ENCODE peak calls at places on chromosomes 1 and 21, in four cellular contexts. G, V, S and Y are unnamed samples.

GRCh38 chr1:186079084-186079684 is 295.9 kb downstream of the TPR start:
- DNase-seq in G (no peak), S (no peak), V (no peak), Y (no peak)

GRCh38 chr1:7587108-7587507 is 184.0 kb upstream of the VAMP3 start:
- DNase-seq in V (peak; percentile 0), G (no peak), S (no peak), Y (no peak)

GRCh38 chr1:20069932-20070331 is at the start of gene PLA2G5:
- DNase-seq in G (peak; percentile 92), V (no peak), S (no peak), Y (peak; percentile 75)

GRCh38 chr1:207017615-207018559 is 14.7 kb downstream of the C1orf116 start:
- DNase-seq in S (no peak), G (peak; percentile 91), V (no peak), Y (no peak)

GRCh38 chr1:96962807-96963206 is 241.2 kb downstream of the PTBP2 start:
- DNase-seq in V (no peak), S (peak; percentile 64), G (no peak), Y (no peak)

GRCh38 chr1:17895401-17895800 is 140.3 kb downstream of the ACTL8 start:
- DNase-seq in S (no peak), G (no peak), V (no peak), Y (no peak)

GRCh38 chr1:26993237-26994019 is at the start of gene TRNP1:
- DNase-seq in V (peak; percentile 84), G (peak; percentile 95), S (peak; percentile 45), Y (peak; percentile 91)

GRCh38 chr21:26490771-26491170 is 82.3 kb downstream of the CYYR1 start:
- DNase-seq in G (no peak), V (no peak), S (no peak), Y (no peak)

GRCh38 chr21:44539991-44540666 is at the start of gene KRTAP10-1:
- DNase-seq in V (no peak), G (peak; percentile 31), S (no peak), Y (peak; percentile 83)

GRCh38 chr1:9689971-9690381 is 38.4 kb downstream of the PIK3CD start:
- DNase-seq in S (no peak), V (peak; percentile 51), G (no peak), Y (no peak)

GRCh38 chr1:22132517-22133235 is 10.2 kb downstream of the WNT4 start:
- DNase-seq in S (no peak), G (no peak), V (no peak), Y (no peak)

GRCh38 chr1:242425232-242425631 is 99.3 kb downstream of the PLD5 start:
- DNase-seq in S (no peak), V (no peak), G (peak; percentile 34), Y (no peak)

GRCh38 chr1:194209920-194210319 is 1023.5 kb upstream of the B3GALT2 start:
- DNase-seq in V (no peak), S (no peak), G (no peak), Y (no peak)

GRCh38 chr1:200226268-200226968 is 183.4 kb downstream of the ZNF281 start:
- DNase-seq in S (no peak), G (no peak), V (no peak), Y (no peak)

GRCh38 chr1:70426154-70427131 is 15.4 kb downstream of the CTH start:
- DNase-seq in G (no peak), V (no peak), S (peak; percentile 31), Y (no peak)

GRCh38 chr1:203769505-203770343 is 4.7 kb downstream of the LAX1 start:
- DNase-seq in S (no peak), G (peak; percentile 95), V (peak; percentile 7), Y (no peak)

GRCh38 chr1:2987773-2988172 is 33.5 kb upstream of the ACTRT2 start:
- DNase-seq in S (no peak), G (no peak), V (no peak), Y (no peak)

GRCh38 chr1:175192111-175192629 is 406 bp downstream of the KIAA0040 start:
- DNase-seq in V (peak; percentile 11), G (peak; percentile 92), S (peak; percentile 55), Y (no peak)

GRCh38 chr1:37728416-37728815 is 36.1 kb downstream of the CDCA8 start:
- DNase-seq in G (no peak), V (no peak), S (no peak), Y (no peak)

GRCh38 chr1:97084566-97084965 is 363.0 kb downstream of the PTBP2 start:
- DNase-seq in G (no peak), V (no peak), S (no peak), Y (no peak)

GRCh38 chr1:204883405-204883804 is 12.7 kb downstream of the NFASC start:
- DNase-seq in V (peak; percentile 16), G (no peak), S (no peak), Y (no peak)

GRCh38 chr1:38589036-38589435 is 270.5 kb downstream of the RRAGC start:
- DNase-seq in G (no peak), V (no peak), S (no peak), Y (no peak)

GRCh38 chr1:111754964-111755320 is 759 bp upstream of the DDX20 start:
- DNase-seq in S (no peak), V (peak; percentile 61), G (no peak), Y (peak; percentile 81)

GRCh38 chr1:228515200-228515834 is 28.1 kb downstream of the RNF187 start:
- DNase-seq in S (no peak), V (peak; percentile 42), G (no peak), Y (no peak)

GRCh38 chr1:165560834-165561233 is 17.0 kb downstream of the LRRC52 start:
- DNase-seq in V (no peak), G (no peak), S (no peak), Y (no peak)

GRCh38 chr1:8851060-8851459 is 27.4 kb downstream of the ENO1 start:
- DNase-seq in G (no peak), V (no peak), S (no peak), Y (no peak)

GRCh38 chr1:53896673-53897229 is 2.8 kb downstream of the DIO1 start:
- DNase-seq in G (no peak), V (no peak), S (peak; percentile 51), Y (no peak)

GRCh38 chr1:153539395-153540093 is 1.2 kb downstream of the S100A5 start:
- DNase-seq in G (no peak), V (no peak), S (no peak), Y (no peak)

GRCh38 chr1:207981976-207982375 is 71.1 kb upstream of the CD34 start:
- DNase-seq in V (peak; percentile 41), S (no peak), G (no peak), Y (peak; percentile 44)

GRCh38 chr1:204659061-204659460 is 26.5 kb downstream of the LRRN2 start:
- DNase-seq in S (no peak), G (no peak), V (no peak), Y (no peak)

GRCh38 chr1:59596432-59596831 is 218.3 kb upstream of the HOOK1 start:
- DNase-seq in V (no peak), G (no peak), S (peak; percentile 67), Y (no peak)

GRCh38 chr1:54391450-54392071 is 14.6 kb downstream of the SSBP3 start:
- DNase-seq in V (no peak), S (no peak), G (no peak), Y (no peak)

GRCh38 chr1:178536844-178537371 is 24.0 kb downstream of the TEX35 start:
- DNase-seq in S (peak; percentile 98), G (no peak), V (no peak), Y (no peak)

GRCh38 chr1:28885472-28885877 is 28.9 kb upstream of the EPB41 start:
- DNase-seq in S (no peak), V (no peak), G (no peak), Y (no peak)

GRCh38 chr1:28883242-28883616 is 31.1 kb upstream of the EPB41 start:
- DNase-seq in G (no peak), S (no peak), V (no peak), Y (no peak)

GRCh38 chr1:28878796-28879195 is 35.6 kb upstream of the EPB41 start:
- DNase-seq in V (no peak), G (no peak), S (no peak), Y (no peak)

GRCh38 chr1:28885982-28886730 is 28.2 kb upstream of the EPB41 start:
- DNase-seq in S (no peak), G (no peak), V (no peak), Y (no peak)

DNA sequence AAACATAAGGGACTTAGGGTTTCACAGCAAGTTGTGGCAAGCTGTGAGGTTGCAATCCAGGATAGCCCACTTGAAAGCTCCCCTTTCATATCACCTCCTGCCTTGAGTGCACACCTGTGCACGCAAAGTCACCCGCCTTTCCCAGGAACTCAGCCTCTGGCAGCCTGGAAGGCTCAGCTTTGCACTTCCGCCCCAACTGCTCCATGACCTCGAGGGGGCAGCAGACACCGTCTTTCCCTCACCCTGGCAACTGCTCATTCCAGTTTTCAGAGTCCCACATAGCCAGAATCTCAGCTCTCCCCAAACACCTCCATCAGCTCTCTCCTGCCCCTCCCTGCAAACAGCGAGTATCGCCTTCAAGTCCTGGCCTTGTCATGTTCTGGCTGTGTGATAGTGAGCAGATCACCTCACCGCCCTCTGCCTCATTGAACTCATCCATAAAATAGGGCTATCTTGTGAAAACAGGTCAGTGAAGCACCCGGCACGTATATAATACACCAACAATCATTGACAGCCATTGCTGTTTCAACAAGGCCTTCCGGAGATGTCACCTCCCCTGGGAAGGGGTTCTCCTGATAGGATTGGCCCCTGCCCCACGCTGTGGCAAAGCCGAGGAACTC is 32.2 kb upstream of the EPB41 start:
- DNase-seq in V (peak; percentile 85), S (peak; percentile 73), G (peak; percentile 95), Y (peak; percentile 93)
- TF ChIP-seq CTCF in V (peak; percentile 82), S (peak; percentile 82), G (peak; percentile 95), Y (peak; percentile 93)

GRCh38 chr1:60970081-60970509 is 112.3 kb upstream of the NFIA start:
- DNase-seq in G (no peak), S (no peak), V (no peak), Y (no peak)
- TF ChIP-seq CTCF in G (peak; percentile 60), S (peak; percentile 50), V (peak; percentile 11), Y (peak; percentile 70)

GRCh38 chr21:42833439-42833815 is 45.9 kb downstream of the WDR4 start:
- DNase-seq in V (peak; percentile 18), S (no peak), G (no peak), Y (no peak)
- TF ChIP-seq CTCF in V (peak; percentile 19), S (no peak), G (no peak), Y (peak; percentile 29)

GRCh38 chr21:17903029-17903806 is 84.1 kb upstream of the C21orf91 start:
- DNase-seq in S (peak; percentile 49), G (no peak), V (no peak), Y (no peak)
- TF ChIP-seq CTCF in S (peak; percentile 58), G (peak; percentile 6), V (no peak), Y (peak; percentile 40)

GRCh38 chr1:5832916-5833895 is 159.0 kb downstream of the NPHP4 start:
- DNase-seq in V (no peak), S (no peak), G (no peak), Y (no peak)

GRCh38 chr1:5831600-5832335 is 160.5 kb downstream of the NPHP4 start:
- DNase-seq in S (no peak), G (no peak), V (no peak), Y (no peak)

GRCh38 chr1:5829414-5829813 is 162.8 kb downstream of the NPHP4 start:
- DNase-seq in G (no peak), S (no peak), V (no peak), Y (no peak)

GRCh38 chr1:5828322-5828935 is 163.8 kb downstream of the NPHP4 start:
- DNase-seq in S (no peak), V (no peak), G (no peak), Y (no peak)

GRCh38 chr1:5830771-5831599 is 161.2 kb downstream of the NPHP4 start:
- DNase-seq in S (no peak), V (peak; percentile 71), G (no peak), Y (no peak)
- TF ChIP-seq CTCF in S (no peak), V (peak; percentile 47), G (no peak), Y (no peak)